ENCODE peak calls at places on chromosomes 11 and 22, in five cellular contexts. M is colonic mucosa; J is effector memory CD4-positive, alpha-beta T cell; Z is body of pancreas; O is IMR-90. K is an unnamed sample.

GRCh38 chr11:90134420-90135003 is at the start of gene NAALAD2:
- DNase-seq in M (peak; percentile 22), J (no peak), Z (peak; percentile 18), O (peak; percentile 9), K (no peak)

GRCh38 chr11:16114451-16114850 is 241.9 kb downstream of the SOX6 start:
- DNase-seq in M (no peak), J (no peak), Z (no peak), O (no peak), K (no peak)

GRCh38 chr22:50313021-50313420 is 5.6 kb upstream of the PLXNB2 start:
- DNase-seq in M (no peak), J (no peak), Z (no peak), O (no peak), K (no peak)

GRCh38 chr22:46537946-46538815 is 761 bp upstream of the CELSR1 start:
- DNase-seq in M (no peak), J (no peak), Z (no peak), O (peak; percentile 27), K (no peak)

GRCh38 chr11:60978546-60979380 is 7.3 kb downstream of the CD6 start:
- DNase-seq in M (no peak), J (no peak), Z (no peak), O (no peak), K (no peak)

GRCh38 chr11:130315354-130315970 is 745 bp upstream of the ZBTB44 start:
- DNase-seq in M (peak; percentile 57), J (peak; percentile 47), Z (peak; percentile 57), O (no peak), K (no peak)

GRCh38 chr11:29093416-29093815 is 923.4 kb downstream of the KCNA4 start:
- DNase-seq in M (no peak), J (no peak), Z (no peak), O (peak; percentile 63), K (no peak)

GRCh38 chr11:33207408-33207985 is 46.2 kb upstream of the CSTF3 start:
- DNase-seq in M (no peak), J (no peak), Z (no peak), O (peak; percentile 27), K (no peak)

GRCh38 chr22:20133930-20134549 is 2.4 kb downstream of the ZDHHC8 start:
- DNase-seq in M (no peak), J (no peak), Z (no peak), O (no peak), K (no peak)

GRCh38 chr11:27621440-27622161 is 78.7 kb downstream of the BDNF start:
- DNase-seq in M (no peak), J (no peak), Z (no peak), O (peak; percentile 42), K (no peak)

GRCh38 chr22:36295247-36295646 is 42.3 kb downstream of the APOL1 start:
- DNase-seq in M (no peak), J (no peak), Z (no peak), O (no peak), K (no peak)

GRCh38 chr22:36294801-36295200 is 41.9 kb downstream of the APOL1 start:
- DNase-seq in M (no peak), J (no peak), Z (no peak), O (no peak), K (no peak)

GRCh38 chr22:36294293-36294620 is 41.3 kb downstream of the APOL1 start:
- DNase-seq in M (no peak), J (no peak), Z (no peak), O (no peak), K (no peak)

GRCh38 chr22:36292823-36293530 is 40.0 kb downstream of the APOL1 start:
- DNase-seq in M (no peak), J (no peak), Z (no peak), O (no peak), K (no peak)

DNA sequence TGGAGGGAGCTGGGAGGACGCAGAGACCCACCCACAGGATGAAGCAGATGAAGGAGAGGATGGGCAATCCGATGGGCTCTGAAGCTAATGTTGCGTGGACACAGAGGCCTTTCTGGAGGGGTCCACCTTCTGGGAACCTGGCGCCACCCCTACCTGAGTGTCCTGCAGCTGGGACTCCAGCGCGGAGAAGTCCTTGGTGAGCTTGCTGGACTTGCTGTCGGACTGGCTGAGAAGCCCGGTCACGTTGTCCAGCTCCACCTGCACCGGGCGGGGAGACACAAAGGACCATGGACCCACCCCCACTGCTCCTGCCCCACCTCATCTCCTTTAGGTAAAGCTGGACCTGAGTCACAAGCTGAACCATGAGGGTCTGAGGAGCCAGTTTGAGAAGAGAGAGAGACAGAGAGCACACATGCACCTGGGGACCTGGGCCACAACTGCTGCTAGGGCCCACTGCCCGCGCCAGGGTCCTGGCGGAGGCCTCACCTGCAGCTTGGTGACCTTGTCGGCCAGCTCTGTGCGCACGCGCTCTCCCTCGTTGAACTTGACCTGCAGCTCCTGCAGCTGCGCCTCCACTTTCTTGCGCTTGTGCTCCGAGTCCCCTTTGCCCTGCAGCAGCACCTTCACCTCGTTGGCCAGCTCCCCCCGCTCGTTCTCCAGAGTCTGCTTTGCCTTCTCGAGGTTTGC is 40.8 kb downstream of the APOL1 start:
- DNase-seq in M (no peak), J (no peak), Z (no peak), O (no peak), K (no peak)
- H3K4me1 ChIP-seq in M (no peaks in the 10 kb centered on the region), J (peaks cover 25% of the 10 kb centered on the region), Z (no peaks in the 10 kb centered on the region), O (no peaks in the 10 kb centered on the region), K (no peaks in the 10 kb centered on the region)

GRCh38 chr11:128513915-128514681 is 73.3 kb downstream of the ETS1 start:
- DNase-seq in M (no peak), J (no peak), Z (no peak), O (no peak), K (no peak)
- H3K4me1 ChIP-seq in M (peaks cover 8% of the 10 kb centered on the region), J (peaks cover 43% of the 10 kb centered on the region), Z (peaks cover 55% of the 10 kb centered on the region), O (peaks cover 30% of the 10 kb centered on the region), K (peaks cover 44% of the 10 kb centered on the region)

GRCh38 chr11:72780291-72781062 is 13.4 kb downstream of the STARD10 start:
- DNase-seq in M (no peak), J (no peak), Z (no peak), O (no peak), K (no peak)

GRCh38 chr11:72783144-72783910 is 10.5 kb downstream of the STARD10 start:
- DNase-seq in M (peak; percentile 67), J (no peak), Z (no peak), O (no peak), K (no peak)

GRCh38 chr11:72781313-72782080 is 12.3 kb downstream of the STARD10 start:
- DNase-seq in M (peak; percentile 74), J (peak; percentile 61), Z (peak; percentile 60), O (no peak), K (no peak)

GRCh38 chr11:72781063-72781312 is 12.9 kb downstream of the STARD10 start:
- DNase-seq in M (peak; percentile 58), J (no peak), Z (peak; percentile 82), O (no peak), K (no peak)

DNA sequence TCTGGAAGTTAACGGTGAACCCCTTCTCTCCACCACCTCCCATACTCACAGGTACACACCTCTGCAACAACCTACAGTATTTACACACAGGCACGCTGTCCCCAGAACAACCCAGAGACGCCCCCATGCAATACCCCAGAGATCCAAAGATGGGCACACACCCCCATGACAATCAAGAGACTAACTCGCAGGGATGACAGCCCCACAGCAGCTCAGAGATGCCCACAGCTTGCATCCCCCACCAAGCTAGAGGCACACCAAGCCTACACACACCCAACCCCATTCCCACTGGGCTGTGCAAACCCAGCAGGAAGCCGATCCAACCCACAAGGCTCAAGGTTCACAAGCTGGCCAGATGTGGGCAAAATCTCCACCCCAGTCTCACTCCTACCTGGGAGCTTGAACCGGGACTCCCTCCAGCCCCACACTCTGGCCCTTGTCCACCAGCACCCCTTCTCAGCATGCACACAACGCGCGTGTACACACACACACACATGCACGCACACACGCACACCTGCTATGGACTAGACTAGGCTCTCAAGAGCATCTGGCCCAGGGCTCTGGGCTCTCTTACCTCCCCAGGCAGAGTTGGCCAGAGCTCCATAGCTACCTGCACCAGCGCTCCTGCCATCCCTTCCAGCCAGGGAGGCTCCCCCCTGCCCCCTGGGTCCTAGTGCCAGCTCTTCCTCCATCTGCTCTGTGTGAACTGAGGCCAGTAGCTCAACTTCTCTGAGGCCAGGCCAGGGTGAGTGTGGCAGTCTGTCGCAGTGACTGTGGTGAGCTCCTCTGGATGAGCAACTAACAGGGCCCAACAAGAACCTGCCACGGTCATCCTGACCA is 11.5 kb downstream of the STARD10 start:
- DNase-seq in M (peak; percentile 86), J (no peak), Z (peak; percentile 70), O (no peak), K (no peak)
- H3K4me1 ChIP-seq in M (peaks cover 29% of the 10 kb centered on the region), J (peaks cover 21% of the 10 kb centered on the region), Z (peaks cover 64% of the 10 kb centered on the region), O (peaks cover 6% of the 10 kb centered on the region), K (peaks cover 9% of the 10 kb centered on the region)

GRCh38 chr11:120329556-120329955 is 4.5 kb downstream of the TLCD5 start:
- DNase-seq in M (no peak), J (no peak), Z (no peak), O (no peak), K (no peak)
- H3K4me1 ChIP-seq in M (no peaks in the 10 kb centered on the region), J (peaks cover 13% of the 10 kb centered on the region), Z (peaks cover 50% of the 10 kb centered on the region), O (peaks cover 16% of the 10 kb centered on the region), K (peaks cover 42% of the 10 kb centered on the region)

K was measured in thoracic aorta.